ENCODE peak calls at places on chromosomes 6 and 20, in nine cellular contexts. G is brain microvascular endothelial cell; A is choroid plexus epithelial cell; M is lower leg skin; I is SJSA1; X is CD8-positive, alpha-beta memory T cell; V is OCI-LY7; C is fibroblast of the aortic adventitia; S is cardiac muscle cell. Q is an unnamed sample.

GRCh38 chr20:60055740-60056139 is 97.5 kb downstream of the CDH26 start:
- DNase-seq in G (no peak), A (no peak), M (peak), I (no peak), X (peak), V (no peak), C (no peak), S (no peak), Q (no peak)

GRCh38 chr6:154602296-154602695 is 91.8 kb upstream of the CNKSR3 start:
- DNase-seq in G (no peak), A (no peak), M (no peak), I (peak), X (no peak), V (no peak), C (no peak), S (no peak), Q (no peak)

GRCh38 chr6:69894578-69895347 is 28.4 kb downstream of the COL19A1 start:
- DNase-seq in G (peak), A (peak), M (no peak), I (no peak), X (no peak), V (no peak), C (peak), S (no peak), Q (no peak)

GRCh38 chr6:157393667-157394329 is 12.8 kb downstream of the ZDHHC14 start:
- DNase-seq in G (no peak), A (no peak), M (no peak), I (no peak), X (no peak), V (no peak), C (no peak), S (no peak), Q (no peak)

GRCh38 chr6:50276771-50277261 is 227.1 kb upstream of the DEFB112 start:
- DNase-seq in G (no peak), A (no peak), M (no peak), I (no peak), X (no peak), V (no peak), C (no peak), S (no peak), Q (no peak)

GRCh38 chr6:75203721-75204120 is 2.1 kb downstream of the COL12A1 start:
- DNase-seq in G (no peak), A (peak), M (no peak), I (no peak), X (no peak), V (no peak), C (peak), S (no peak), Q (no peak)

GRCh38 chr6:36443951-36444428 is 1.2 kb downstream of the KCTD20 start:
- DNase-seq in G (no peak), A (peak), M (no peak), I (peak), X (peak), V (peak), C (peak), S (peak), Q (peak)

GRCh38 chr20:31260326-31260932 is 3.0 kb downstream of the DEFB115 start:
- DNase-seq in G (no peak), A (peak), M (no peak), I (no peak), X (no peak), V (peak), C (no peak), S (no peak), Q (peak)

GRCh38 chr6:36123270-36124139 is 6.8 kb upstream of the MAPK13 start:
- DNase-seq in G (peak), A (peak), M (peak), I (peak), X (peak), V (peak), C (peak), S (peak), Q (peak)

GRCh38 chr20:6613280-6613861 is 154.1 kb upstream of the BMP2 start:
- DNase-seq in G (no peak), A (no peak), M (no peak), I (no peak), X (no peak), V (no peak), C (no peak), S (no peak), Q (no peak)

GRCh38 chr6:90865513-90865912 is 278.6 kb upstream of the MAP3K7 start:
- DNase-seq in G (no peak), A (no peak), M (no peak), I (no peak), X (no peak), V (no peak), C (no peak), S (no peak), Q (no peak)

GRCh38 chr20:37363221-37364012 is 17.5 kb downstream of the SRC start:
- DNase-seq in G (no peak), A (no peak), M (no peak), I (no peak), X (no peak), V (no peak), C (no peak), S (no peak), Q (no peak)

GRCh38 chr6:113668712-113669408 is 188.3 kb upstream of the MARCKS start:
- DNase-seq in G (no peak), A (no peak), M (no peak), I (no peak), X (no peak), V (no peak), C (peak), S (no peak), Q (no peak)

GRCh38 chr6:79076160-79076559 is 1.9 kb downstream of the PHIP start:
- DNase-seq in G (no peak), A (peak), M (no peak), I (peak), X (peak), V (peak), C (peak), S (no peak), Q (peak)

GRCh38 chr6:88248709-88249321 is 82.7 kb upstream of the CNR1 start:
- DNase-seq in G (no peak), A (peak), M (no peak), I (peak), X (no peak), V (no peak), C (no peak), S (no peak), Q (no peak)

GRCh38 chr6:150008588-150008987 is 16.7 kb downstream of the RAET1L start:
- DNase-seq in G (no peak), A (no peak), M (peak), I (no peak), X (no peak), V (no peak), C (no peak), S (no peak), Q (no peak)

GRCh38 chr6:56708810-56709597 is 66.3 kb upstream of the DST start:
- DNase-seq in G (no peak), A (peak), M (no peak), I (peak), X (no peak), V (peak), C (peak), S (peak), Q (peak)

GRCh38 chr20:39103732-39104131 is 141.6 kb downstream of the DHX35 start:
- DNase-seq in G (no peak), A (peak), M (no peak), I (no peak), X (no peak), V (no peak), C (peak), S (no peak), Q (no peak)

GRCh38 chr6:152124432-152125074 is 317.1 kb downstream of the ESR1 start:
- DNase-seq in G (peak), A (peak), M (no peak), I (peak), X (no peak), V (peak), C (peak), S (peak), Q (peak)

GRCh38 chr20:621115-621756 is 11.1 kb upstream of the TCF15 start:
- DNase-seq in G (peak), A (no peak), M (no peak), I (peak), X (no peak), V (no peak), C (peak), S (no peak), Q (no peak)

GRCh38 chr6:141463237-141463977 is 669.3 kb upstream of the GJE1 start:
- DNase-seq in G (peak), A (peak), M (no peak), I (peak), X (no peak), V (no peak), C (peak), S (no peak), Q (no peak)

GRCh38 chr6:72466971-72467566 is 154.8 kb upstream of the KCNQ5 start:
- DNase-seq in G (no peak), A (no peak), M (no peak), I (no peak), X (no peak), V (no peak), C (peak), S (no peak), Q (no peak)

DNA sequence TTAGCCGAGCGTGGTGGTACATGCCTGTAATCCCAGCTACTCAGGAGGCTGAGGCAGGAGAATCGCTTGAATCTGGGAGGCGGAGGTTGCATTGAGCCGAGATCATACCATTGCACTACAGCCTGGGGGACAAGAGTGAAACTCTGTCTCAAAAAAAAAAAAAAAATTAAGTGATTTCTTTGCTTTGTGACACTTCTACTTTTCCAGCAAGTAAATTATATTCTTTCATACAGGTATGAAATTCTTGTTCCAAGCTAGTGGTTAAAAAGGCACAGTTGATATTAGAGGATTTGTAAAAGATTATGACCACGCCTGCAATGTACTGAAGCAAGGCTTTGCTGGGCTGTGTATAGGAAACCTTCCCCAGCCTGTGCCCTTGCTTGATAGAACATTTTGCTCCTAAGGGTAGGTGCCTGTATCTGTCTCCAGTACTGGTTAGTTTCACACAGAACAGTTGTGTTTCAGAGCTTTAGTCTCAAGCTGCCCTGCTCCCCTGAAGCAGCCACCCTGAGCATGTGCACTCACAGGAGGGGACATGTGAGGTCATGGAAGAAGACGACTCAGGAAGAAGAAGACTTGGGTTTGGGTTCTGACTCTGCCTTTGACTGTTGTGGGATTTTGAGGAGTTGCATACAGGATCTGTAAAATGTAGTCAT is 10.2 kb downstream of the PTPN1 start:
- DNase-seq in G (no peak), A (no peak), M (no peak), I (no peak), X (no peak), V (no peak), C (no peak), S (no peak), Q (no peak)
- H3K4me3 ChIP-seq in G (no peak), A (no peak), M (no peak), I (no peak), X (peak), V (no peak), C (no peak), S (no peak), Q (no peak)

GRCh38 chr20:50311308-50312001 is 120.8 kb downstream of the CEBPB start:
- DNase-seq in G (no peak), A (no peak), M (peak), I (no peak), X (no peak), V (no peak), C (no peak), S (no peak), Q (no peak)

GRCh38 chr20:50310673-50311051 is 120.0 kb downstream of the CEBPB start:
- DNase-seq in G (no peak), A (no peak), M (no peak), I (no peak), X (no peak), V (no peak), C (no peak), S (no peak), Q (no peak)

GRCh38 chr20:50309280-50309763 is 118.7 kb downstream of the CEBPB start:
- DNase-seq in G (peak), A (peak), M (no peak), I (no peak), X (no peak), V (no peak), C (peak), S (no peak), Q (no peak)

GRCh38 chr20:50308513-50309279 is 118.1 kb downstream of the CEBPB start:
- DNase-seq in G (peak), A (peak), M (peak), I (peak), X (no peak), V (peak), C (peak), S (peak), Q (no peak)

DNA sequence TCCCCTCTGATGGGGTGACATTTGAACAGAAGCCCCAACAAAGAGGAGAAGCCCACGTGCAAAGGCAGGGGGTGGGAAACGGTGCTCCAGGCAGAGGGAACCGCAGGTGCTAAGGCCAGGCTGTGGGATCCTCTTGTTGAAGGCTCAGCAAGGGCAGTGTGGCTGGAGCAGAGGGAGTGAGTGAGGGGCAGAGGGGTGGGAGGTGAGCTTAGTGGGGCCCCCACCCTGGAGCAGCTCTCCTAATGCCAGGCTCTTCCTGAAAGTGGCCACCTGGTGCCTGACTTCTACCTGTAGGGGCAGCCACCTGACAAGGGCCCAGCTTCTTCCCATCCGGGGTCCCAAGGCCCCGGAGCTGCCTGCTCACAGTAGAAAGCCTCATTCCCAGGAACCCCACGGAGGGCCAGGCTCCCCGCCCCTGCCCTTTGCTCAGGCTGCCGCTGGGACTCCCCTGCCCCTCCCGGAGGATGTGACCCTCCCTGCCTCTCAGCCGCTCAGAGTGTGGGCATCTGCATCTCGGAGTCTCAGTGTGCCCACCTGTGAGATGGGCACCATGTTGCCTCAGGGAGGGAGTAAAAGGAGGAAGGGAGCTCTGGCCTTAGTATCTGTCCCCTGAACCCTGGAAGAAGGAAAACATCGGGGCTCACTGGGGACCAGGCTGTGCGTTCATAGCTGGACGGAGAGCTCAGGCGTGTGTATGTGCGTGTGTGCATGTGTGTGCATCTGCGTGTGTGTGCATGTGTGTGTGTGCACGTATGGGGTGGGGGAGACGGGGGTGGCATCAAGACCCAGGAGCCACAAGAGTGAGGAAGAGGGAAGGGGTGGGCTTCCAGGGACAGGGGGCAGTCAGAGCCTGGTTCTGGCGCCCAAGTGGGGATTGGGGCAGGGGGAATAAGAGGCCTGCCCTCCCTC is 119.4 kb downstream of the CEBPB start:
- DNase-seq in G (no peak), A (no peak), M (no peak), I (no peak), X (no peak), V (no peak), C (no peak), S (no peak), Q (no peak)
- H3K4me3 ChIP-seq in G (no peak), A (no peak), M (no peak), I (no peak), X (no peak), V (no peak), C (no peak), S (no peak), Q (no peak)

GRCh38 chr6:3231213-3232016 is 4.0 kb upstream of the TUBB2B start:
- DNase-seq in G (peak), A (peak), M (peak), I (peak), X (peak), V (no peak), C (peak), S (peak), Q (no peak)
- H3K4me3 ChIP-seq in G (peak), A (peak), M (peak), I (peak), X (peak), V (no peak), C (peak), S (peak), Q (no peak)

GRCh38 chr6:117233146-117233545 is 32.2 kb upstream of the VGLL2 start:
- DNase-seq in G (no peak), A (peak), M (no peak), I (no peak), X (no peak), V (no peak), C (no peak), S (no peak), Q (no peak)
- H3K4me3 ChIP-seq in G (no peak), A (no peak), M (no peak), I (no peak), X (no peak), V (no peak), C (no peak), S (no peak), Q (no peak)

GRCh38 chr6:133466666-133467065 is 225.5 kb downstream of the EYA4 start:
- DNase-seq in G (peak), A (peak), M (no peak), I (no peak), X (no peak), V (no peak), C (peak), S (no peak), Q (no peak)

GRCh38 chr6:133463789-133464188 is 222.6 kb downstream of the EYA4 start:
- DNase-seq in G (no peak), A (peak), M (no peak), I (no peak), X (no peak), V (no peak), C (no peak), S (no peak), Q (no peak)

GRCh38 chr6:133467231-133467981 is 226.2 kb downstream of the EYA4 start:
- DNase-seq in G (peak), A (peak), M (no peak), I (no peak), X (no peak), V (no peak), C (peak), S (no peak), Q (no peak)

GRCh38 chr6:133468591-133468990 is 227.4 kb downstream of the EYA4 start:
- DNase-seq in G (no peak), A (no peak), M (no peak), I (no peak), X (no peak), V (no peak), C (no peak), S (no peak), Q (no peak)

GRCh38 chr6:133467982-133468380 is 226.8 kb downstream of the EYA4 start:
- DNase-seq in G (peak), A (peak), M (no peak), I (no peak), X (no peak), V (no peak), C (peak), S (no peak), Q (no peak)
- H3K4me3 ChIP-seq in G (no peak), A (no peak), M (no peak), I (no peak), X (no peak), V (no peak), C (no peak), S (no peak), Q (no peak)

DNA sequence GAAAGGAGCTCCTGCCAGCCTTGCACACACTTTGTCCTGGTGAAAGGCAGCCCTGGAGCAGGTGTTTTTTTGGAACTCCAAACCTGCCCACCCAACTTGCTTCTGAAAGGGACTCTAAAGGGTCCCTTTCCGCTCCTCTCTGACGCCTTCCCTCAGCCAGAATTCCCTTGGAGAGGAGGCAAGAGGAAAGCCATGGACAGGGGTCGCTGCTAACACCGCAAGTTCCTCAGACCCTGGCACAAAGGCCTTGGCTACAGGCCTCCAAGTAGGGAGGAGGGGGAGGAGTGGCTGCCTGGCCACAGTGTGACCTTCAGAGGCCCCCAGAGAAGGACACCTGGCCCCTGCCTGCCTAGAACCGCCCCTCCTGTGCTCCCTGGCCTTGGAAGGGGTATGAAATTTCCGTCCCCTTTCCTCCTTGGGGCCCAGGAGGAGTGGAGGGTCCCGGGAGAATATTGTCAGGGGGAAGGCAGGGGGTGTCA is 2.6 kb downstream of the VEGFA start:
- DNase-seq in G (no peak), A (peak), M (peak), I (no peak), X (no peak), V (peak), C (no peak), S (peak), Q (no peak)
- H3K4me3 ChIP-seq in G (peak), A (peak), M (peak), I (peak), X (peak), V (peak), C (peak), S (peak), Q (peak)

DNA sequence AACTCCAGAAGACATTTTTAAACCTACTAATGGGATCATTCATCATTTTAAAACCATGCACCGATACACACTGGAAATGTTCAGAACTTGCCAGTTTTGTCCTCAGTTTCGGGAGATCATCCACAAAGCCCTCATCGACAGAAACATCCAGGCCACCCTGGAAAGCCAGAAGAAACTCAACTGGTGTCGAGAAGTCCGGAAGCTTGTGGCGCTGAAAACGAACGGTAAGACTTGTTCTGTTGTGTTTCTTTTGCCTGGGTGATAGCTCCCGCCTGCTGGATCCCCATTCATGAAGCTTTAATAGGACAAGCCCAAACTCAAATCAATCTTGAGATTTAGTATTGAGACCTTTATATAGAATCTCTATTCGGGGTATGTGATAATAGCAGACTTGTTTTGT is 4.2 kb downstream of the TNFAIP3 start:
- DNase-seq in G (no peak), A (no peak), M (no peak), I (no peak), X (peak), V (no peak), C (no peak), S (no peak), Q (peak)
- H3K4me3 ChIP-seq in G (no peak), A (peak), M (no peak), I (no peak), X (peak), V (peak), C (peak), S (no peak), Q (no peak)

DNA sequence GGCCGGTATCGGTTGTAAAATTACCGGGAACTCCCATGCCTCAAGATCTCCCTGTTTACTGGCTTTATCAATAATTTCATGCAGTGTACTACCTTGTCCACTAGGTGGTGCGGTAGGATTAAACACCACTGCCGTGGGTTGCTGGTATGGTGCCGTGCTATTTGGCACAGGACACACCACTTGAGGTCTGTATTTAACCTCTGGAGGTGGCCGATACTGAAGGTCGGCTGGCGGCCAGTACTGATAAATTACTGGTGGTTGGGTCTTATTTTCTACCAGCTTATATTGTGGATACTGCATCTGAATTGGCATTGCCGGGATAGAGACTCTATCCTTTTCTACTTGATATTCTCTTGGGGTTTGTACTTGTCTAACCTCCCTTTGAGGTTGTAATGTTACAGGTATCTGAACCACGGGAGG is 14.3 kb upstream of the PTCRA start:
- DNase-seq in G (peak), A (peak), M (peak), I (peak), X (peak), V (peak), C (peak), S (peak), Q (peak)
- H3K4me3 ChIP-seq in G (no peak), A (no peak), M (no peak), I (no peak), X (no peak), V (no peak), C (no peak), S (no peak), Q (peak)

GRCh38 chr6:116398366-116399005 is 27.7 kb downstream of the DSE start:
- DNase-seq in G (peak), A (peak), M (no peak), I (no peak), X (no peak), V (no peak), C (peak), S (no peak), Q (no peak)
- H3K4me3 ChIP-seq in G (peak), A (no peak), M (no peak), I (no peak), X (no peak), V (no peak), C (peak), S (no peak), Q (no peak)